ENCODE peak calls at places on chromosomes 16 and 17, in ten cellular contexts. One of them, this sample, is unnamed.

GRCh38 chr17:39027037-39027436 is 59.8 kb upstream of the FBXO47 start:
- DNase-seq in neuronal stem cell: no peak
- DNase-seq in mucosa of descending colon: peak; percentile 72
- DNase-seq in CD4-positive, alpha-beta T cell: peak; percentile 16
- DNase-seq in tibial nerve: peak; percentile 46
- DNase-seq in uterus: peak; percentile 52
- DNase-seq in esophagus muscularis mucosa: no peak
- DNase-seq in Caco-2: peak; percentile 40
- DNase-seq in fibroblast of lung: peak; percentile 27
- DNase-seq in psoas muscle: peak; percentile 91
- DNase-seq in this sample: peak; percentile 23

GRCh38 chr17:40499551-40500189 is 1.8 kb downstream of the TNS4 start:
- DNase-seq in fibroblast of lung: peak; percentile 66
- DNase-seq in tibial nerve: peak; percentile 72
- DNase-seq in psoas muscle: peak; percentile 93
- DNase-seq in neuronal stem cell: no peak
- DNase-seq in CD4-positive, alpha-beta T cell: no peak
- DNase-seq in mucosa of descending colon: peak; percentile 95
- DNase-seq in Caco-2: peak; percentile 68
- DNase-seq in esophagus muscularis mucosa: peak; percentile 96
- DNase-seq in uterus: peak; percentile 89
- DNase-seq in this sample: peak; percentile 11

GRCh38 chr16:48326937-48327336 is 58.3 kb downstream of the SIAH1 start:
- DNase-seq in Caco-2: no peak
- DNase-seq in tibial nerve: no peak
- DNase-seq in neuronal stem cell: no peak
- DNase-seq in CD4-positive, alpha-beta T cell: no peak
- DNase-seq in esophagus muscularis mucosa: no peak
- DNase-seq in uterus: no peak
- DNase-seq in fibroblast of lung: no peak
- DNase-seq in psoas muscle: no peak
- DNase-seq in mucosa of descending colon: no peak
- DNase-seq in this sample: peak; percentile 14

GRCh38 chr17:2911035-2911754 is 115.0 kb downstream of the RAP1GAP2 start:
- DNase-seq in mucosa of descending colon: no peak
- DNase-seq in esophagus muscularis mucosa: no peak
- DNase-seq in Caco-2: no peak
- DNase-seq in tibial nerve: no peak
- DNase-seq in psoas muscle: no peak
- DNase-seq in fibroblast of lung: no peak
- DNase-seq in uterus: no peak
- DNase-seq in CD4-positive, alpha-beta T cell: no peak
- DNase-seq in neuronal stem cell: no peak
- DNase-seq in this sample: no peak

GRCh38 chr16:52070341-52071057 is 476.4 kb downstream of the TOX3 start:
- DNase-seq in Caco-2: no peak
- DNase-seq in psoas muscle: no peak
- DNase-seq in esophagus muscularis mucosa: no peak
- DNase-seq in neuronal stem cell: no peak
- DNase-seq in tibial nerve: no peak
- DNase-seq in fibroblast of lung: no peak
- DNase-seq in uterus: no peak
- DNase-seq in mucosa of descending colon: no peak
- DNase-seq in CD4-positive, alpha-beta T cell: no peak
- DNase-seq in this sample: no peak

GRCh38 chr16:22291860-22292692 is 5.1 kb upstream of the POLR3E start:
- DNase-seq in psoas muscle: no peak
- DNase-seq in tibial nerve: no peak
- DNase-seq in mucosa of descending colon: no peak
- DNase-seq in neuronal stem cell: no peak
- DNase-seq in Caco-2: peak; percentile 29
- DNase-seq in fibroblast of lung: no peak
- DNase-seq in CD4-positive, alpha-beta T cell: no peak
- DNase-seq in esophagus muscularis mucosa: no peak
- DNase-seq in uterus: no peak
- DNase-seq in this sample: no peak

GRCh38 chr17:67157732-67158639 is 87.0 kb downstream of the HELZ start:
- DNase-seq in neuronal stem cell: no peak
- DNase-seq in tibial nerve: no peak
- DNase-seq in uterus: no peak
- DNase-seq in fibroblast of lung: peak; percentile 22
- DNase-seq in psoas muscle: no peak
- DNase-seq in Caco-2: peak; percentile 36
- DNase-seq in mucosa of descending colon: peak; percentile 19
- DNase-seq in CD4-positive, alpha-beta T cell: no peak
- DNase-seq in esophagus muscularis mucosa: no peak
- DNase-seq in this sample: peak; percentile 84

GRCh38 chr16:25700547-25700946 is 8.8 kb downstream of the HS3ST4 start:
- DNase-seq in CD4-positive, alpha-beta T cell: no peak
- DNase-seq in psoas muscle: no peak
- DNase-seq in mucosa of descending colon: no peak
- DNase-seq in uterus: no peak
- DNase-seq in neuronal stem cell: no peak
- DNase-seq in esophagus muscularis mucosa: no peak
- DNase-seq in fibroblast of lung: no peak
- DNase-seq in tibial nerve: no peak
- DNase-seq in Caco-2: no peak
- DNase-seq in this sample: peak; percentile 71

GRCh38 chr17:67055811-67056745 is 11.7 kb downstream of the CACNG1 start:
- DNase-seq in CD4-positive, alpha-beta T cell: no peak
- DNase-seq in tibial nerve: no peak
- DNase-seq in mucosa of descending colon: peak; percentile 71
- DNase-seq in psoas muscle: no peak
- DNase-seq in Caco-2: peak; percentile 21
- DNase-seq in uterus: no peak
- DNase-seq in esophagus muscularis mucosa: peak; percentile 87
- DNase-seq in neuronal stem cell: no peak
- DNase-seq in fibroblast of lung: no peak
- DNase-seq in this sample: no peak

GRCh38 chr17:2789700-2790099 is 6.5 kb upstream of the RAP1GAP2 start:
- DNase-seq in neuronal stem cell: no peak
- DNase-seq in mucosa of descending colon: no peak
- DNase-seq in fibroblast of lung: no peak
- DNase-seq in esophagus muscularis mucosa: no peak
- DNase-seq in tibial nerve: no peak
- DNase-seq in psoas muscle: no peak
- DNase-seq in Caco-2: no peak
- DNase-seq in CD4-positive, alpha-beta T cell: no peak
- DNase-seq in uterus: no peak
- DNase-seq in this sample: no peak

GRCh38 chr17:47225911-47226688 is 17.0 kb downstream of the MYL4 start:
- DNase-seq in psoas muscle: no peak
- DNase-seq in esophagus muscularis mucosa: no peak
- DNase-seq in fibroblast of lung: peak; percentile 20
- DNase-seq in Caco-2: no peak
- DNase-seq in tibial nerve: no peak
- DNase-seq in neuronal stem cell: no peak
- DNase-seq in CD4-positive, alpha-beta T cell: no peak
- DNase-seq in mucosa of descending colon: no peak
- DNase-seq in uterus: no peak
- DNase-seq in this sample: no peak

GRCh38 chr16:3868967-3869366 is 11.5 kb downstream of the CREBBP start:
- DNase-seq in tibial nerve: no peak
- DNase-seq in CD4-positive, alpha-beta T cell: no peak
- DNase-seq in esophagus muscularis mucosa: no peak
- DNase-seq in psoas muscle: no peak
- DNase-seq in Caco-2: no peak
- DNase-seq in uterus: no peak
- DNase-seq in fibroblast of lung: no peak
- DNase-seq in neuronal stem cell: no peak
- DNase-seq in mucosa of descending colon: no peak
- DNase-seq in this sample: no peak

GRCh38 chr17:18071751-18072150 is 16.0 kb upstream of the DRG2 start:
- DNase-seq in uterus: no peak
- DNase-seq in fibroblast of lung: no peak
- DNase-seq in tibial nerve: no peak
- DNase-seq in Caco-2: no peak
- DNase-seq in esophagus muscularis mucosa: no peak
- DNase-seq in neuronal stem cell: no peak
- DNase-seq in CD4-positive, alpha-beta T cell: no peak
- DNase-seq in psoas muscle: no peak
- DNase-seq in mucosa of descending colon: no peak
- DNase-seq in this sample: no peak

GRCh38 chr17:77320046-77320445 is 179.3 kb downstream of the SEC14L1 start:
- DNase-seq in mucosa of descending colon: peak; percentile 30
- DNase-seq in psoas muscle: no peak
- DNase-seq in CD4-positive, alpha-beta T cell: no peak
- DNase-seq in Caco-2: no peak
- DNase-seq in uterus: peak; percentile 70
- DNase-seq in fibroblast of lung: peak; percentile 42
- DNase-seq in esophagus muscularis mucosa: no peak
- DNase-seq in neuronal stem cell: no peak
- DNase-seq in tibial nerve: peak; percentile 56
- DNase-seq in this sample: peak; percentile 58

GRCh38 chr17:17751489-17751995 is 70.3 kb downstream of the RAI1 start:
- DNase-seq in esophagus muscularis mucosa: no peak
- DNase-seq in fibroblast of lung: no peak
- DNase-seq in mucosa of descending colon: no peak
- DNase-seq in neuronal stem cell: no peak
- DNase-seq in tibial nerve: no peak
- DNase-seq in psoas muscle: no peak
- DNase-seq in Caco-2: no peak
- DNase-seq in CD4-positive, alpha-beta T cell: no peak
- DNase-seq in uterus: no peak
- DNase-seq in this sample: no peak

GRCh38 chr17:75325348-75325747 is 36.1 kb upstream of the SLC25A19 start:
- DNase-seq in neuronal stem cell: no peak
- DNase-seq in CD4-positive, alpha-beta T cell: no peak
- DNase-seq in psoas muscle: no peak
- DNase-seq in fibroblast of lung: no peak
- DNase-seq in uterus: no peak
- DNase-seq in esophagus muscularis mucosa: no peak
- DNase-seq in mucosa of descending colon: no peak
- DNase-seq in Caco-2: no peak
- DNase-seq in tibial nerve: no peak
- DNase-seq in this sample: no peak

GRCh38 chr17:10119203-10120112 is 78.9 kb downstream of the GAS7 start:
- DNase-seq in tibial nerve: no peak
- DNase-seq in CD4-positive, alpha-beta T cell: no peak
- DNase-seq in neuronal stem cell: no peak
- DNase-seq in psoas muscle: no peak
- DNase-seq in fibroblast of lung: no peak
- DNase-seq in Caco-2: peak; percentile 15
- DNase-seq in uterus: no peak
- DNase-seq in mucosa of descending colon: peak; percentile 80
- DNase-seq in esophagus muscularis mucosa: no peak
- DNase-seq in this sample: peak; percentile 54

DNA sequence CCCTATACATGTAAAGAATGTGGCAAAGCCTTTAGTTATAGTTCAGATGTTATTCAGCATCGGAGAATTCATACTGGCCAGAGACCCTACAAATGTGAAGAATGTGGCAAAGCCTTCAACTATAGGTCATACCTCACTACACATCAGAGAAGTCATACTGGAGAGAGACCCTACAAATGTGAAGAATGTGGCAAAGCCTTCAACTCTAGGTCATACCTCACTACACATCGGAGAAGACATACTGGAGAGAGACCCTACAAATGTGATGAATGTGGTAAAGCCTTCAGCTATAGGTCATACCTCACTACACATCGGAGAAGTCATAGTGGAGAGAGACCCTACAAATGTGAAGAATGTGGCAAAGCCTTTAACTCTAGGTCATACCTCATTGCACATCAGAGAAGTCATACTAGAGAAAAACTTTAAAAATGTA is 42.5 kb downstream of the ZNF267 start:
- DNase-seq in tibial nerve: no peak
- DNase-seq in neuronal stem cell: no peak
- DNase-seq in mucosa of descending colon: no peak
- DNase-seq in esophagus muscularis mucosa: no peak
- DNase-seq in CD4-positive, alpha-beta T cell: no peak
- DNase-seq in fibroblast of lung: no peak
- DNase-seq in uterus: no peak
- DNase-seq in psoas muscle: no peak
- DNase-seq in Caco-2: no peak
- DNase-seq in this sample: no peak
- H3K9me3 ChIP-seq in tibial nerve: peaks cover 4% of the 10 kb centered on the region
- H3K9me3 ChIP-seq in neuronal stem cell: peaks cover 34% of the 10 kb centered on the region
- H3K9me3 ChIP-seq in mucosa of descending colon: peaks cover 99% of the 10 kb centered on the region
- H3K9me3 ChIP-seq in esophagus muscularis mucosa: peaks cover 12% of the 10 kb centered on the region
- H3K9me3 ChIP-seq in CD4-positive, alpha-beta T cell: peaks cover 100% of the 10 kb centered on the region
- H3K9me3 ChIP-seq in fibroblast of lung: peaks cover 7% of the 10 kb centered on the region
- H3K9me3 ChIP-seq in uterus: no peaks in the 10 kb centered on the region
- H3K9me3 ChIP-seq in psoas muscle: peaks cover 94% of the 10 kb centered on the region
- H3K9me3 ChIP-seq in Caco-2: peaks cover 52% of the 10 kb centered on the region
- H3K9me3 ChIP-seq in this sample: peaks cover 88% of the 10 kb centered on the region

GRCh38 chr16:9536905-9537304 is 445.5 kb downstream of the HAPSTR1 start:
- DNase-seq in mucosa of descending colon: no peak
- DNase-seq in neuronal stem cell: no peak
- DNase-seq in psoas muscle: no peak
- DNase-seq in CD4-positive, alpha-beta T cell: no peak
- DNase-seq in uterus: no peak
- DNase-seq in fibroblast of lung: no peak
- DNase-seq in tibial nerve: no peak
- DNase-seq in esophagus muscularis mucosa: no peak
- DNase-seq in Caco-2: no peak
- DNase-seq in this sample: no peak
- H3K9me3 ChIP-seq in mucosa of descending colon: no peaks in the 10 kb centered on the region
- H3K9me3 ChIP-seq in neuronal stem cell: peaks cover 5% of the 10 kb centered on the region
- H3K9me3 ChIP-seq in psoas muscle: no peaks in the 10 kb centered on the region
- H3K9me3 ChIP-seq in CD4-positive, alpha-beta T cell: peaks cover 8% of the 10 kb centered on the region
- H3K9me3 ChIP-seq in uterus: no peaks in the 10 kb centered on the region
- H3K9me3 ChIP-seq in fibroblast of lung: no peaks in the 10 kb centered on the region
- H3K9me3 ChIP-seq in tibial nerve: no peaks in the 10 kb centered on the region
- H3K9me3 ChIP-seq in esophagus muscularis mucosa: no peaks in the 10 kb centered on the region
- H3K9me3 ChIP-seq in Caco-2: no peaks in the 10 kb centered on the region
- H3K9me3 ChIP-seq in this sample: no peaks in the 10 kb centered on the region

GRCh38 chr16:75175074-75175473 is 26.8 kb downstream of the ZFP1 start:
- DNase-seq in Caco-2: no peak
- DNase-seq in uterus: no peak
- DNase-seq in tibial nerve: no peak
- DNase-seq in psoas muscle: no peak
- DNase-seq in neuronal stem cell: no peak
- DNase-seq in fibroblast of lung: no peak
- DNase-seq in CD4-positive, alpha-beta T cell: no peak
- DNase-seq in esophagus muscularis mucosa: no peak
- DNase-seq in mucosa of descending colon: no peak
- DNase-seq in this sample: no peak

GRCh38 chr16:75172578-75172977 is 24.3 kb downstream of the ZFP1 start:
- DNase-seq in uterus: no peak
- DNase-seq in Caco-2: no peak
- DNase-seq in psoas muscle: no peak
- DNase-seq in fibroblast of lung: no peak
- DNase-seq in tibial nerve: no peak
- DNase-seq in neuronal stem cell: no peak
- DNase-seq in esophagus muscularis mucosa: no peak
- DNase-seq in mucosa of descending colon: no peak
- DNase-seq in CD4-positive, alpha-beta T cell: no peak
- DNase-seq in this sample: no peak

GRCh38 chr16:75169899-75170405 is 21.6 kb downstream of the ZFP1 start:
- DNase-seq in esophagus muscularis mucosa: no peak
- DNase-seq in Caco-2: no peak
- DNase-seq in mucosa of descending colon: no peak
- DNase-seq in neuronal stem cell: no peak
- DNase-seq in tibial nerve: no peak
- DNase-seq in psoas muscle: no peak
- DNase-seq in fibroblast of lung: no peak
- DNase-seq in uterus: no peak
- DNase-seq in CD4-positive, alpha-beta T cell: no peak
- DNase-seq in this sample: no peak
- H3K9me3 ChIP-seq in esophagus muscularis mucosa: no peaks in the 10 kb centered on the region
- H3K9me3 ChIP-seq in Caco-2: peaks cover 70% of the 10 kb centered on the region
- H3K9me3 ChIP-seq in mucosa of descending colon: peaks cover 78% of the 10 kb centered on the region
- H3K9me3 ChIP-seq in neuronal stem cell: peaks cover 56% of the 10 kb centered on the region
- H3K9me3 ChIP-seq in tibial nerve: no peaks in the 10 kb centered on the region
- H3K9me3 ChIP-seq in psoas muscle: peaks cover 55% of the 10 kb centered on the region
- H3K9me3 ChIP-seq in fibroblast of lung: peaks cover 3% of the 10 kb centered on the region
- H3K9me3 ChIP-seq in uterus: no peaks in the 10 kb centered on the region
- H3K9me3 ChIP-seq in CD4-positive, alpha-beta T cell: peaks cover 76% of the 10 kb centered on the region
- H3K9me3 ChIP-seq in this sample: peaks cover 97% of the 10 kb centered on the region

GRCh38 chr17:56510554-56511342 is 82.8 kb upstream of the NOG start:
- DNase-seq in esophagus muscularis mucosa: no peak
- DNase-seq in fibroblast of lung: no peak
- DNase-seq in mucosa of descending colon: no peak
- DNase-seq in psoas muscle: peak; percentile 44
- DNase-seq in uterus: no peak
- DNase-seq in Caco-2: no peak
- DNase-seq in CD4-positive, alpha-beta T cell: no peak
- DNase-seq in tibial nerve: no peak
- DNase-seq in neuronal stem cell: no peak
- DNase-seq in this sample: no peak
- H3K9me3 ChIP-seq in esophagus muscularis mucosa: no peaks in the 10 kb centered on the region
- H3K9me3 ChIP-seq in fibroblast of lung: no peaks in the 10 kb centered on the region
- H3K9me3 ChIP-seq in mucosa of descending colon: no peaks in the 10 kb centered on the region
- H3K9me3 ChIP-seq in psoas muscle: no peaks in the 10 kb centered on the region
- H3K9me3 ChIP-seq in uterus: no peaks in the 10 kb centered on the region
- H3K9me3 ChIP-seq in Caco-2: no peaks in the 10 kb centered on the region
- H3K9me3 ChIP-seq in CD4-positive, alpha-beta T cell: no peaks in the 10 kb centered on the region
- H3K9me3 ChIP-seq in tibial nerve: no peaks in the 10 kb centered on the region
- H3K9me3 ChIP-seq in neuronal stem cell: no peaks in the 10 kb centered on the region
- H3K9me3 ChIP-seq in this sample: no peaks in the 10 kb centered on the region

This sample was measured in A673.